ENCODE peak calls at places on chromosomes 7 and 10, in nine cellular contexts. V is WERI-Rb-1; R is mucosa of gallbladder; S is putamen; O is omental fat pad; L is NCI-H1048; T is GM13977; N is stimulated activated CD4-positive, alpha-beta T cell treated with anti-CD3 and anti-CD28 coated beads, Interleukin-15, amount 100 ng/mL, for 1 hour; P is effector CD4-positive, alpha-beta T cell. X is an unnamed sample.

GRCh38 chr7:5354460-5355279 is 69.0 kb downstream of the TNRC18 start:
- DNase-seq in V (peak), O (no peak), L (no peak), S (no peak), P (no peak), R (peak), T (peak), N (no peak), X (peak)

GRCh38 chr10:63812491-63812890 is 291.3 kb downstream of the REEP3 start:
- DNase-seq in L (no peak), V (no peak), T (no peak), N (no peak), P (no peak), R (no peak), O (no peak), S (no peak), X (no peak)

GRCh38 chr7:158505683-158506082 is 81.9 kb downstream of the PTPRN2 start:
- DNase-seq in S (no peak), N (no peak), O (no peak), T (no peak), L (no peak), P (no peak), V (no peak), R (no peak), X (no peak)

GRCh38 chr7:40393660-40394059 is 258.9 kb downstream of the SUGCT start:
- DNase-seq in S (no peak), O (no peak), N (no peak), V (no peak), L (no peak), R (no peak), T (no peak), P (no peak), X (no peak)

GRCh38 chr10:75048669-75049098 is 62.8 kb upstream of the SAMD8 start:
- DNase-seq in T (no peak), S (no peak), N (no peak), L (no peak), R (no peak), P (no peak), V (no peak), O (no peak), X (no peak)

GRCh38 chr10:100811752-100812750 is 66.7 kb downstream of the PAX2 start:
- DNase-seq in N (no peak), S (no peak), T (no peak), V (no peak), R (no peak), L (no peak), P (no peak), O (peak), X (no peak)

GRCh38 chr7:29639887-29640600 is 76.4 kb downstream of the PRR15 start:
- DNase-seq in S (no peak), T (no peak), R (no peak), L (no peak), O (no peak), V (no peak), N (no peak), P (no peak), X (no peak)

GRCh38 chr7:68828575-68828974 is 769.7 kb upstream of the AUTS2 start:
- DNase-seq in P (no peak), S (no peak), T (no peak), L (no peak), V (peak), R (no peak), N (no peak), O (no peak), X (no peak)

GRCh38 chr7:5423272-5423843 is at the start of gene TNRC18:
- DNase-seq in P (no peak), L (no peak), V (no peak), T (peak), S (no peak), R (peak), N (no peak), O (no peak), X (peak)

GRCh38 chr10:123521556-123521955 is 144.6 kb upstream of the GPR26 start:
- DNase-seq in O (no peak), N (no peak), T (no peak), P (no peak), V (no peak), S (no peak), L (no peak), R (no peak), X (no peak)

X was measured in head of caudate nucleus.